ENCODE peak calls at places on chromosomes 7 and 10, in nine cellular contexts. U is heart right ventricle, I is epithelial cell of esophagus, C is fibroblast of lung, K is BE2C, P is AG09319, Z is pancreas, E is Caco-2, Y is coronary artery. A is an unnamed sample.

GRCh38 chr7:48537561-48537960 is 366.3 kb downstream of the ABCA13 start:
- DNase-seq in Y (no peak), K (no peak), Z (no peak), U (no peak), C (no peak), I (peak), P (no peak), E (no peak), A (no peak)

GRCh38 chr7:83410989-83411591 is 237.8 kb downstream of the SEMA3E start:
- DNase-seq in Z (no peak), P (peak), U (no peak), K (peak), C (peak), I (peak), E (peak), Y (no peak), A (peak)

GRCh38 chr10:23315966-23316365 is 28.6 kb downstream of the C10orf67 start:
- DNase-seq in C (no peak), P (no peak), U (no peak), Z (no peak), Y (no peak), K (no peak), E (no peak), I (no peak), A (no peak)

GRCh38 chr7:27168265-27168947 is 3.1 kb upstream of the HOXA9 start:
- DNase-seq in P (no peak), C (no peak), Z (peak), I (no peak), Y (no peak), U (no peak), E (no peak), K (no peak), A (no peak)

GRCh38 chr10:14605231-14605925 is 169.3 kb downstream of the FAM107B start:
- DNase-seq in E (no peak), Y (no peak), K (no peak), P (no peak), I (peak), U (no peak), C (peak), Z (no peak), A (peak)

GRCh38 chr10:112584276-112584675 is 137.3 kb downstream of the VTI1A start:
- DNase-seq in Y (no peak), K (no peak), C (no peak), P (no peak), U (no peak), Z (no peak), E (no peak), I (peak), A (no peak)

GRCh38 chr7:91285966-91286365 is 21.7 kb downstream of the FZD1 start:
- DNase-seq in Z (no peak), I (peak), Y (no peak), K (no peak), U (no peak), C (peak), E (no peak), P (no peak), A (no peak)

GRCh38 chr10:16105082-16105481 is 244.8 kb upstream of the MINDY3 start:
- DNase-seq in K (no peak), Z (no peak), Y (no peak), U (no peak), C (no peak), I (no peak), E (no peak), P (no peak), A (no peak)

GRCh38 chr7:84412161-84412969 is 217.8 kb upstream of the SEMA3A start:
- DNase-seq in Y (no peak), P (peak), E (peak), Z (no peak), U (no peak), C (peak), K (no peak), I (peak), A (no peak)

GRCh38 chr7:121714559-121715303 is 158.2 kb upstream of the PTPRZ1 start:
- DNase-seq in K (no peak), C (no peak), Y (no peak), U (no peak), P (no peak), E (peak), Z (no peak), I (no peak), A (no peak)

GRCh38 chr7:108135446-108136190 is 5.5 kb upstream of the LAMB4 start:
- DNase-seq in C (no peak), U (no peak), P (no peak), Y (no peak), Z (no peak), I (no peak), K (no peak), E (no peak), A (peak)

GRCh38 chr10:71748671-71749191 is 24.6 kb downstream of the VSIR start:
- DNase-seq in K (no peak), U (peak), I (no peak), Y (no peak), E (no peak), C (no peak), P (no peak), Z (peak), A (peak)

GRCh38 chr7:4602905-4603842 is 78.9 kb upstream of the FOXK1 start:
- DNase-seq in C (no peak), Y (no peak), U (no peak), P (no peak), Z (peak), K (no peak), E (no peak), I (no peak), A (no peak)

GRCh38 chr10:132078746-132079345 is 13.1 kb downstream of the JAKMIP3 start:
- DNase-seq in I (no peak), U (no peak), K (no peak), C (no peak), Y (peak), Z (peak), P (no peak), E (no peak), A (no peak)

GRCh38 chr7:128406147-128406985 is 3.4 kb downstream of the IMPDH1 start:
- DNase-seq in P (no peak), C (no peak), Z (no peak), Y (no peak), E (peak), U (no peak), I (peak), K (no peak), A (peak)

GRCh38 chr10:92822964-92823363 is 25.4 kb upstream of the EXOC6 start:
- DNase-seq in C (peak), P (no peak), E (peak), I (peak), K (no peak), Z (no peak), U (no peak), Y (no peak), A (peak)

GRCh38 chr10:71244638-71245419 is 32.5 kb downstream of the UNC5B start:
- DNase-seq in K (peak), P (peak), I (no peak), U (peak), C (peak), Y (peak), E (no peak), Z (no peak), A (no peak)

GRCh38 chr7:139871820-139872219 is 42.8 kb downstream of the TBXAS1 start:
- DNase-seq in U (no peak), P (no peak), C (no peak), Y (no peak), K (no peak), E (no peak), I (no peak), Z (no peak), A (no peak)

GRCh38 chr7:94949532-94949931 is 42.1 kb downstream of the PPP1R9A start:
- DNase-seq in Y (no peak), I (peak), P (no peak), K (no peak), Z (no peak), E (no peak), U (no peak), C (no peak), A (no peak)

GRCh38 chr10:75771606-75772005 is 340.2 kb downstream of the LRMDA start:
- DNase-seq in C (no peak), Z (no peak), P (no peak), U (no peak), K (no peak), E (no peak), Y (no peak), I (peak), A (no peak)

GRCh38 chr10:44010873-44011602 is 362.4 kb upstream of the ZNF32 start:
- DNase-seq in P (no peak), Z (no peak), Y (no peak), K (no peak), E (no peak), I (peak), U (peak), C (no peak), A (peak)

GRCh38 chr10:112658900-112659328 is 211.9 kb downstream of the VTI1A start:
- DNase-seq in Y (no peak), I (peak), E (peak), P (no peak), K (no peak), C (no peak), Z (no peak), U (no peak), A (no peak)

GRCh38 chr7:31882187-31882586 is 188.0 kb downstream of the PDE1C start:
- DNase-seq in Y (peak), E (no peak), U (peak), K (no peak), P (no peak), I (peak), C (no peak), Z (no peak), A (no peak)

GRCh38 chr10:77284797-77285196 is 352.8 kb downstream of the KCNMA1 start:
- DNase-seq in Z (no peak), C (no peak), E (no peak), K (no peak), I (peak), Y (no peak), U (no peak), P (no peak), A (no peak)

GRCh38 chr7:140062118-140062527 is 628 bp downstream of the PARP12 start:
- DNase-seq in P (no peak), E (no peak), C (no peak), I (peak), K (no peak), U (peak), Z (peak), Y (no peak), A (peak)

GRCh38 chr10:75951026-75951589 is 519.7 kb downstream of the LRMDA start:
- DNase-seq in Y (no peak), U (no peak), I (no peak), K (no peak), Z (no peak), P (no peak), E (no peak), C (no peak), A (no peak)

GRCh38 chr7:135001390-135002165 is 15.3 kb downstream of the AGBL3 start:
- DNase-seq in Z (no peak), E (no peak), P (no peak), K (no peak), U (no peak), C (peak), I (no peak), Y (no peak), A (no peak)

GRCh38 chr7:39088730-39089129 is 111.0 kb downstream of the POU6F2 start:
- DNase-seq in P (no peak), U (no peak), I (no peak), E (no peak), K (no peak), Y (no peak), C (no peak), Z (no peak), A (no peak)

GRCh38 chr10:69650589-69651261 is 20.7 kb downstream of the FAM241B start:
- DNase-seq in C (no peak), Y (no peak), U (no peak), E (no peak), K (no peak), I (no peak), Z (no peak), P (no peak), A (no peak)

GRCh38 chr7:5711419-5711818 is 70.0 kb downstream of the RNF216 start:
- DNase-seq in P (no peak), I (peak), K (no peak), Y (no peak), E (no peak), C (no peak), Z (no peak), U (no peak), A (no peak)

GRCh38 chr7:16212610-16213009 is 208.7 kb downstream of the CRPPA start:
- DNase-seq in K (no peak), I (no peak), U (no peak), E (peak), Y (no peak), P (no peak), C (no peak), Z (no peak), A (no peak)

GRCh38 chr7:132376361-132377013 is 199.8 kb downstream of the PLXNA4 start:
- DNase-seq in K (no peak), P (no peak), Z (no peak), E (no peak), U (no peak), C (no peak), Y (no peak), I (no peak), A (no peak)

GRCh38 chr10:77507313-77507712 is 130.3 kb downstream of the KCNMA1 start:
- DNase-seq in U (no peak), Y (no peak), P (no peak), Z (no peak), C (no peak), E (no peak), I (no peak), K (peak), A (no peak)

GRCh38 chr10:70558871-70559810 is 43.4 kb downstream of the PRF1 start:
- DNase-seq in E (peak), P (no peak), K (peak), Z (peak), I (peak), U (peak), C (peak), Y (no peak), A (peak)

GRCh38 chr7:97026705-97027426 is 2.2 kb upstream of the DLX5 start:
- DNase-seq in I (no peak), E (no peak), Y (no peak), P (no peak), Z (no peak), C (no peak), U (no peak), K (no peak), A (no peak)

GRCh38 chr10:6409982-6410694 is 169.9 kb downstream of the PRKCQ start:
- DNase-seq in K (no peak), E (no peak), C (peak), Y (peak), Z (no peak), P (no peak), U (peak), I (peak), A (no peak)

GRCh38 chr10:23408330-23408976 is 30.4 kb upstream of the OTUD1 start:
- DNase-seq in K (no peak), E (no peak), Z (no peak), U (no peak), P (peak), Y (no peak), C (peak), I (no peak), A (no peak)

DNA sequence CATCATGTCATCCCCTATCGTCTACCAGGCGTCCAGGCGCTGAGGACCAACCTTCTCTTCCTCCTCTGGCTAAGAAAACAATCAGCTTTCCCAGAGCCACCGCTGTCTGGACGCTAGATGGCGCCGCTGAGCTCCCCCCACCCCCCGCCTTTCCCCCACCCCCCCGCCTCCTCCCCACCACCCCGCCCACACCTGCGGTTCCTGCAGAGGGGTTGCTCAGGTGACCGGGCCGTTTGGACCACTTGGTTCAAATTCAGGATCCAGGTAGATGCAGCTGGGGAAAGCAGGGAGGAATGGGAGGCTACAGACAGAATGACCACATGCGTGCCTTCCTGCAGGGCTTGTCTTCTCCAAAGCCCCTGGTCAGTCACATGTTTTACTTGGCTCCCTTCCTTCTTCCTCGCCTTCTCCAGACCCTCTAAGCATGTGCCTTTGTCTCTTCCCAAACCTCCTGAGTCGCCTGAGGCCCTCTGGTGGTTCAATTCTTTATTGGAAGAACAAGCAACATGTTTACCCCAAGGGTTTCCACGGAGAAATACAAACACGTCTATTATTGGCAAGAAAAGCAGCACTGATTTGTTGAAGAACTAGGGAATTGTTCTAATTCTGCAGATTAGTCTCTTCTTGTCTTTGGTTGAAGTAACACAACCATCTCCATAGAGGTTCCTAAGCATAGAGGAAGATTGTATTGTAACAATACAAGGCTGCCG is 24.7 kb downstream of the AOC1 start:
- DNase-seq in U (peak), P (peak), E (peak), K (peak), Y (no peak), Z (peak), I (peak), C (peak), A (peak)
- TF ChIP-seq CTCF in U (peak), P (peak), E (peak), K (peak), Y (no peak), Z (peak), I (peak), C (peak), A (peak)

GRCh38 chr10:117476281-117476680 is 66.3 kb upstream of the EMX2 start:
- DNase-seq in U (no peak), Y (no peak), P (no peak), I (no peak), Z (no peak), C (no peak), K (no peak), E (no peak), A (no peak)

GRCh38 chr10:117477241-117477947 is 65.2 kb upstream of the EMX2 start:
- DNase-seq in U (no peak), I (no peak), Y (no peak), K (no peak), P (no peak), E (no peak), C (no peak), Z (no peak), A (no peak)

GRCh38 chr10:117480097-117480496 is 62.4 kb upstream of the EMX2 start:
- DNase-seq in P (no peak), C (no peak), Y (no peak), U (no peak), Z (no peak), K (no peak), I (no peak), E (no peak), A (no peak)

GRCh38 chr10:117476716-117477115 is 65.8 kb upstream of the EMX2 start:
- DNase-seq in P (no peak), K (no peak), E (no peak), Z (no peak), Y (no peak), U (no peak), I (no peak), C (no peak), A (no peak)

GRCh38 chr10:117477961-117478670 is 64.4 kb upstream of the EMX2 start:
- DNase-seq in U (no peak), Z (no peak), E (peak), Y (no peak), I (peak), P (peak), K (no peak), C (no peak), A (no peak)
- TF ChIP-seq CTCF in U (no peak), Z (no peak), E (peak), Y (no peak), I (peak), P (no peak), K (peak), C (no peak), A (peak)

GRCh38 chr7:45718464-45719330 is 144.5 kb downstream of the ADCY1 start:
- DNase-seq in Y (peak), I (no peak), K (no peak), E (no peak), Z (peak), P (no peak), C (no peak), U (no peak), A (no peak)

GRCh38 chr7:45717537-45718235 is 143.5 kb downstream of the ADCY1 start:
- DNase-seq in K (no peak), C (no peak), E (no peak), U (no peak), I (no peak), Z (no peak), Y (peak), P (no peak), A (no peak)

GRCh38 chr7:45720989-45721388 is 146.8 kb downstream of the ADCY1 start:
- DNase-seq in U (no peak), Z (no peak), P (no peak), Y (no peak), C (no peak), E (no peak), I (no peak), K (no peak), A (no peak)

GRCh38 chr7:45726883-45727282 is 146.0 kb downstream of the CCDC201 start:
- DNase-seq in U (no peak), Y (no peak), P (no peak), Z (peak), E (no peak), I (no peak), C (no peak), K (no peak), A (no peak)

DNA sequence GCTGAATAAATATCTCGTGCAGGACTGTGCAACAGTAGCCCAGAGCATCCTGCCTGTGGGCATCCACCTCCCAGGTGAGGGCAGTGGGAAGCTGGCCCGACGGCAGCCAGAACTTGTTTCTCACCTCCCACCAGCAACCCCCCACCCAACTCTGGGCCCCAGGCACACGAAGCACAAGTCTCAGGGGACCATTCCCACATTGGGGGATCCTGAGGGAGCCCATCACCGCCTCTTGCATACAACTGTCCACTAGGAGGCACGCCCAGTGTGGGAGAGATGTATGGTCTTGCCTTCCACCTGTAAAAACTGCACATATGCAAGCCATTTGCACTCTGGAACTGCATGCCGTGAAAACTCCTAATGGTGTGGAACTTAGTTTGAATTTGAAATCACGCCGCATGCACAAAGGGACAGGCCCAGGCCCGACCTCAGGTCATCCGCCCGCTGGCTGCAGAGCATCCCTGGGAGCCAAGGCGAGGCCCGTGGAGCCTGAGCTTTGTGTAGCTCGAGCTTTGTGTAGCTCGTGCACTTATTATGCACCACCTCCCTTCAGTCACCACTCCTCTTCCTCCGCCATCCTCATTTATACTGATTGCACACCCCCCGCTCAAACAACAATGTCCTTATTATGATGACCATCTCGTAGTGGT is 147.9 kb downstream of the ADCY1 start:
- DNase-seq in U (no peak), I (no peak), P (no peak), Y (no peak), Z (no peak), C (no peak), K (no peak), E (no peak), A (no peak)
- TF ChIP-seq CTCF in U (no peak), I (no peak), P (no peak), Y (no peak), Z (no peak), C (no peak), K (peak), E (peak), A (no peak)

DNA sequence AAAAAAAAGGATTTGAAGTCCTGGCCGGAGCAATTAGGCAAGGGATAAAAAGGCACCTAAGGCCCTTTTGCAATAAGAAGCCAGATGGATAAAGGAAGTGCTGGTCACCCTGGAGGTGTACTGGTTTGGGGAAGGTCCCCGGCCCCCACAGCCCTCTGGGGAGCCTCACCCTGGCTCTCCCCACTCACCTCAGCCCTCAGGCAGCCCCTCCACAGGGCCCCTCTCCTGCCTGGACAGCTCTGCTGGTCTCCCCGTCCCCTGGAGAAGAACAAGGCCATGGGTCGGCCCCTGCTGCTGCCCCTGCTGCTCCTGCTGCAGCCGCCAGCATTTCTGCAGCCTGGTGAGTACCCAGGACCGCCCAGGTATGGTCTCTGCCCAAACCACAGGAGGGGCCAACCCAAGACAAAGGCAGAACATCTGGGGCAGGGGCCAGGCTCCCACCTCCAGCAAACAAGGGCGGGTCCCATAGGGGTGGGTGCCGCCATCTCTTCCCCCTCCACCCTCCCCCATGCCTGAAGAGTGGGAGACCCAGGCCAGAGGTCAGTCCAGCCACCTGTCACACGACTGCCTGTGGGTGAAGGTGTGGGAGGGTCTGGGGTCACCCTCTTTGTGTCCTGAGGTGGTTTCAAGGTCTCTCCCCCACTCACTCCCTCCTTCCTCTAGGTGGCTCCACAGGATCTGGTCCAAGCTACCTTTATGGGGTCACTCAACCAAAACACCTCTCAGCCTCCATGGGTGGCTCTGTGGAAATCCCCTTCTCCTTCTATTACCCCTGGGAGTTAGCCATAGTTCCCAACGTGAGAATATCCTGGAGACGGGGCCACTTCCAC is at the start of gene PILRB:
- DNase-seq in Y (no peak), K (no peak), C (no peak), Z (no peak), E (no peak), I (no peak), U (no peak), P (no peak), A (no peak)
- TF ChIP-seq CTCF in Y (no peak), K (no peak), C (peak), Z (no peak), E (no peak), I (no peak), U (no peak), P (no peak), A (peak)

A was measured in GM13977.